ENCODE peak calls at places on chromosomes 16 and 17, in seven cellular contexts. B is mesothelial cell of epicardium; P is cardiac fibroblast; V is tibial nerve; W is CD8-positive, alpha-beta T cell; X is GM12865; H is astrocyte of the cerebellum. M is an unnamed sample.
A peak's percentile ranks its signal among the peaks of the same experiment; 100 is the strongest.

GRCh38 chr16:27286446-27286845 is 17.9 kb upstream of the NSMCE1 start:
- DNase-seq in W (no peak), V (no peak), H (peak; percentile 94), P (peak; percentile 94), B (no peak), X (no peak), M (peak; percentile 46)

GRCh38 chr17:66995944-66996343 is 31.4 kb downstream of the CACNG4 start:
- DNase-seq in V (no peak), B (no peak), P (no peak), W (no peak), X (no peak), H (no peak), M (no peak)

GRCh38 chr16:66651474-66651765 is 45.1 kb downstream of the CMTM4 start:
- DNase-seq in B (no peak), X (no peak), P (no peak), V (no peak), W (no peak), H (no peak), M (no peak)

GRCh38 chr16:54928421-54929089 is 2.1 kb upstream of the IRX5 start:
- DNase-seq in P (no peak), W (no peak), V (no peak), H (no peak), X (peak; percentile 51), B (peak; percentile 67), M (no peak)

GRCh38 chr17:60231234-60231633 is 81.5 kb downstream of the CA4 start:
- DNase-seq in P (peak; percentile 58), B (no peak), W (no peak), H (peak; percentile 3), X (peak; percentile 12), V (no peak), M (no peak)

GRCh38 chr17:79650861-79651260 is 40.0 kb upstream of the RBFOX3 start:
- DNase-seq in X (no peak), B (peak; percentile 22), H (no peak), P (no peak), V (no peak), W (no peak), M (no peak)

GRCh38 chr16:53089434-53090270 is 34.9 kb downstream of the CHD9 start:
- DNase-seq in W (no peak), P (peak; percentile 77), V (no peak), B (no peak), H (peak; percentile 55), X (no peak), M (no peak)

GRCh38 chr17:79548116-79548515 is 62.7 kb downstream of the RBFOX3 start:
- DNase-seq in V (no peak), H (no peak), B (no peak), X (no peak), W (no peak), P (no peak), M (no peak)

GRCh38 chr16:19168173-19169080 is at the start of gene SYT17:
- DNase-seq in V (no peak), H (no peak), B (peak; percentile 45), W (no peak), X (no peak), P (no peak), M (no peak)

DNA sequence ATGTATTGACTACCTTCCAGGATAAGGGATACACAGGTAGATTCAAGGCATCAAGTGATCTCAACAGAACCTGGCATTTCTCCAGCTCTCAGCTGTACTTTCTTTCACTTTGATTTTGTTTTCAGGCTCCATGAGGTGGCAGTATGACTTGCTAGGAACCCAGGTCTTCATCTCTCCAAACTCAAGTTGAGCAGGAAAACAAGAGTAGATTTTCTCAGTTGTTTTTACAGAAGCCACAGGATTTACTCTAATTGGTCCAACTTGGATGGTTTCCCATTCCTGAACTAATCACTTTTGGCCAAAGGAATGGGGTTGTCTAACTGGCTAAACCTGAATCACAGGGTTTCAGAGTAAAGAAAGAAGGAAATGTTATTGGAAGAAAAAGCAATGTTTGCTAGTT is 146.6 kb downstream of the TRIM37 start:
- DNase-seq in P (peak; percentile 67), W (no peak), V (no peak), X (peak; percentile 61), H (peak; percentile 82), B (no peak), M (peak; percentile 21)
- TF ChIP-seq CTCF in P (peak; percentile 46), W (no peak), V (no peak), X (peak; percentile 13), H (peak; percentile 48), B (no peak), M (no peak)

GRCh38 chr16:22184615-22184968 is 21.5 kb upstream of the EEF2K start:
- DNase-seq in X (peak; percentile 31), V (no peak), P (no peak), B (no peak), W (no peak), H (no peak), M (no peak)

GRCh38 chr16:22188595-22189442 is 17.3 kb upstream of the EEF2K start:
- DNase-seq in H (peak; percentile 90), W (peak; percentile 61), B (peak; percentile 65), X (peak; percentile 87), V (peak; percentile 39), P (peak; percentile 96), M (peak; percentile 90)

GRCh38 chr16:22183901-22184614 is 21.8 kb downstream of the SDR42E2 start:
- DNase-seq in W (peak; percentile 24), P (no peak), B (no peak), H (no peak), V (no peak), X (peak; percentile 46), M (no peak)

GRCh38 chr16:22188267-22188594 is 17.8 kb upstream of the EEF2K start:
- DNase-seq in B (no peak), H (no peak), V (no peak), P (no peak), X (no peak), W (no peak), M (no peak)

DNA sequence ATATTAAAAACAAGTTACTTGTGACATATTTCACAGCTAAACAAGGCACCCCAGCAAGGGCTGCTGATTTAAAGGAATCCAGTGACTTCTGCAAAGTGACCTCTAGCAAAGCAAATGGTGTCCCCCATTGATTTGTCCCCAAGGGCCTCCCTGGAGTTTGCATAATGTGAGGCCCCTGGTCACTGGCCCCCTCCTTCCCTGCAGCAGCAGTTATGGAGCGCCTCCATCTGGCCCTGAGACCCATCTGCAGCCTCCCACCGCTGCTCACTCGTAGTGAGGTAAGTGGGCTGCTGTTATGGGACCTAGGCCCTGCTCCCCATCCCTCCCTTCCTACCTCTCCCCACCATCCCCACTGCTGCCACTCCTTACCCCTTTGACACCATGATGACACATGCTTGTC is 19.6 kb upstream of the EEF2K start:
- DNase-seq in P (no peak), W (no peak), X (no peak), V (no peak), B (no peak), H (no peak), M (no peak)
- TF ChIP-seq CTCF in P (peak; percentile 17), W (no peak), X (peak; percentile 19), V (no peak), B (no peak), H (no peak), M (peak; percentile 34)

DNA sequence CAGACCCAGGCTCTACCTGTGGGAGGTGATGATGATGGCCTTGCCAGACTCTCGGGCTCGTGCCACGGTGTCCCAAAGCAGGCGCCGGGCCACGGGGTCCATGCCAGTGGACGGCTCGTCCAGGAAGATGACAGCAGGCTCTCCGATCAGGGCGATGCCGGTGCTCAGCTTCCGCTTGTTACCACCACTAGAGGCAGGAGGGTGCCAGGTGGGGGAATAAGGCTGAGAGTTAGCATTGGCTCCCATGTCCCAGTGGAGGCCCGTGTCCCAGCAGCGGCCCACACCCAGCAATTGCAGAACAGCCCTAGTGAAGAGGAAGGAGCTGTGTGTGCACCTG is 10.3 kb upstream of the RNPS1 start:
- DNase-seq in V (no peak), B (no peak), W (no peak), X (no peak), H (no peak), P (no peak), M (no peak)
- TF ChIP-seq CTCF in V (no peak), B (no peak), W (no peak), X (no peak), H (no peak), P (no peak), M (peak; percentile 9)

DNA sequence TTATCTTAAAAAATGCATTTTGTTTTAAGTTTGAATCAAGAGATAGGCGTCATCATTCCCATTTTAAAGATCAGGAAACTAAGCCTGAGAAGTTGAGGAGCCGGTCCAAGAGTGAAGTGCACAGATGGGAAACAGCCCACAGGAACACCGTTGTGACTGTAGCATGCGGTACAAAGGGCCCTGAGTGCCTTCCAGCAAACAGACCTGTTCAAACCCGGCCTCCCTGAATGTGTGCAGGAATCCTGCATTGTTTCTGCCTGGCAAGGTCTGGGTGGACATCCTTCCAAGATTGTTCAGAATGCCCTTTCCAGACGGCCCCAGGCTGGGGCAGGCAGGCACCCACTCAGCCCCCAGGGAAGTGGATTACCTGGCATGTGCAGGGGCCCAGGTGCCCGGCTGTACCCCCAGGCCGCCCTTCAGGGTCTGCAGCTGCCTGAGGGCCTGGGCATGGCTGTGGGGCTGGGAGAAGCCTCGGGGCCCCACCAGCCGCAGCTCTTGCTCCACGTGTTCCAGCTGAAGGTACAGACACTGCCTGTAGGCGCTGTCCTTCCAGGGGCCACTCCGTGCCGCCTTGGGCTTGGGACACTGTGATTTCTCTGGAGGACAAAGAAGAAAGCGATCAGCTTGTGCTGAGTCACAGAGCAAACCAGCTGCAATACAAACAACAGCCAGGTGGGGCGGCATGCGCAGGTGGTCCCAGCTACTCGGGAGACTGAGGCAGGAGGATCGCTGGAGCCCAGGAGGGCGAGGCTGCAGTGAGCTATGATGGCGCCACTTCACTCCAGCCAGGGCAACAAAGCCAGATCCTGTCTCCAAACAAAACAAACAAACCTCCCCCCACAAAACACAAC is 45.0 kb upstream of the GCSH start:
- DNase-seq in P (no peak), H (no peak), W (no peak), B (no peak), X (no peak), V (no peak), M (no peak)
- TF ChIP-seq CTCF in P (peak; percentile 28), H (peak; percentile 30), W (no peak), B (peak; percentile 8), X (peak; percentile 39), V (no peak), M (no peak)

GRCh38 chr17:8793649-8794048 is 5.5 kb downstream of the MFSD6L start:
- DNase-seq in B (no peak), W (no peak), V (no peak), P (no peak), X (no peak), H (no peak), M (no peak)

GRCh38 chr17:8792646-8793045 is 6.5 kb downstream of the MFSD6L start:
- DNase-seq in W (no peak), P (no peak), V (no peak), H (no peak), X (no peak), B (no peak), M (no peak)

GRCh38 chr17:8791910-8792270 is 7.3 kb downstream of the MFSD6L start:
- DNase-seq in V (no peak), W (no peak), X (peak; percentile 17), P (peak; percentile 37), H (peak; percentile 13), B (no peak), M (no peak)

GRCh38 chr17:8789743-8790142 is 9.4 kb downstream of the MFSD6L start:
- DNase-seq in P (no peak), H (no peak), B (no peak), W (no peak), X (no peak), V (no peak), M (no peak)

GRCh38 chr17:8791248-8791909 is 7.8 kb downstream of the MFSD6L start:
- DNase-seq in X (no peak), H (no peak), W (no peak), V (no peak), P (no peak), B (no peak), M (no peak)
- TF ChIP-seq CTCF in X (no peak), H (no peak), W (no peak), V (no peak), P (peak; percentile 3), B (peak; percentile 39), M (no peak)

M was measured in HFF-Myc.